ENCODE peak calls at places on chromosomes 7 and 10, in four cellular contexts. One of them, this sample, is unnamed.

GRCh38 chr10:1267568-1267967 is 211.4 kb downstream of the WDR37 start:
- DNase-seq in psoas muscle: no peak
- DNase-seq in mucosa of descending colon: no peak
- DNase-seq in tibial artery: no peak
- DNase-seq in this sample: no peak

GRCh38 chr7:149822353-149822943 is 15.7 kb upstream of the ZNF862 start:
- DNase-seq in mucosa of descending colon: peak; percentile 28
- DNase-seq in tibial artery: no peak
- DNase-seq in psoas muscle: peak; percentile 43
- DNase-seq in this sample: no peak

GRCh38 chr7:36032362-36032818 is 120.7 kb upstream of the EEPD1 start:
- DNase-seq in mucosa of descending colon: no peak
- DNase-seq in psoas muscle: no peak
- DNase-seq in tibial artery: no peak
- DNase-seq in this sample: no peak

GRCh38 chr7:23474098-23474828 is 4.0 kb upstream of the IGF2BP3 start:
- DNase-seq in mucosa of descending colon: peak; percentile 86
- DNase-seq in tibial artery: peak; percentile 47
- DNase-seq in psoas muscle: peak; percentile 82
- DNase-seq in this sample: peak; percentile 85

GRCh38 chr7:85815511-85815910 is 628.7 kb upstream of the SEMA3D start:
- DNase-seq in tibial artery: no peak
- DNase-seq in psoas muscle: no peak
- DNase-seq in mucosa of descending colon: no peak
- DNase-seq in this sample: no peak

GRCh38 chr7:28328161-28328560 is 84.2 kb upstream of the CREB5 start:
- DNase-seq in tibial artery: no peak
- DNase-seq in psoas muscle: no peak
- DNase-seq in mucosa of descending colon: no peak
- DNase-seq in this sample: no peak

GRCh38 chr10:44517635-44518034 is 132.7 kb upstream of the CXCL12 start:
- DNase-seq in tibial artery: no peak
- DNase-seq in psoas muscle: no peak
- DNase-seq in mucosa of descending colon: no peak
- DNase-seq in this sample: no peak

GRCh38 chr7:29285451-29285807 is 90.9 kb downstream of the CHN2 start:
- DNase-seq in psoas muscle: no peak
- DNase-seq in mucosa of descending colon: no peak
- DNase-seq in tibial artery: no peak
- DNase-seq in this sample: no peak

GRCh38 chr10:76583711-76584161 is 1053.9 kb downstream of the KCNMA1 start:
- DNase-seq in tibial artery: no peak
- DNase-seq in psoas muscle: no peak
- DNase-seq in mucosa of descending colon: no peak
- DNase-seq in this sample: no peak

GRCh38 chr7:20532841-20533240 is 82.6 kb upstream of the ABCB5 start:
- DNase-seq in psoas muscle: no peak
- DNase-seq in mucosa of descending colon: no peak
- DNase-seq in tibial artery: no peak
- DNase-seq in this sample: no peak

GRCh38 chr10:122373713-122374112 is 795 bp upstream of the PLEKHA1 start:
- DNase-seq in mucosa of descending colon: no peak
- DNase-seq in psoas muscle: no peak
- DNase-seq in tibial artery: no peak
- DNase-seq in this sample: no peak

GRCh38 chr10:121735248-121735647 is 137.0 kb upstream of the FGFR2 start:
- DNase-seq in psoas muscle: no peak
- DNase-seq in tibial artery: no peak
- DNase-seq in mucosa of descending colon: no peak
- DNase-seq in this sample: no peak

GRCh38 chr7:105295626-105296352 is 92.9 kb downstream of the SRPK2 start:
- DNase-seq in mucosa of descending colon: no peak
- DNase-seq in tibial artery: no peak
- DNase-seq in psoas muscle: no peak
- DNase-seq in this sample: no peak

GRCh38 chr7:17384400-17384799 is 85.9 kb downstream of the AHR start:
- DNase-seq in mucosa of descending colon: no peak
- DNase-seq in tibial artery: no peak
- DNase-seq in psoas muscle: no peak
- DNase-seq in this sample: no peak

GRCh38 chr7:132240821-132241422 is 335.3 kb downstream of the PLXNA4 start:
- DNase-seq in tibial artery: no peak
- DNase-seq in mucosa of descending colon: no peak
- DNase-seq in psoas muscle: no peak
- DNase-seq in this sample: no peak

GRCh38 chr7:280461-280860 is 9.5 kb upstream of the FOXL3 start:
- DNase-seq in psoas muscle: peak; percentile 32
- DNase-seq in mucosa of descending colon: peak; percentile 21
- DNase-seq in tibial artery: no peak
- DNase-seq in this sample: peak; percentile 21

GRCh38 chr10:91043173-91043910 is 122.5 kb upstream of the ANKRD1 start:
- DNase-seq in psoas muscle: no peak
- DNase-seq in tibial artery: no peak
- DNase-seq in mucosa of descending colon: no peak
- DNase-seq in this sample: no peak

GRCh38 chr7:114426824-114427223 is 12.2 kb downstream of the FOXP2 start:
- DNase-seq in psoas muscle: no peak
- DNase-seq in tibial artery: no peak
- DNase-seq in mucosa of descending colon: no peak
- DNase-seq in this sample: no peak

GRCh38 chr7:19560111-19560883 is 148.5 kb downstream of the POLR1F start:
- DNase-seq in mucosa of descending colon: no peak
- DNase-seq in tibial artery: no peak
- DNase-seq in psoas muscle: no peak
- DNase-seq in this sample: no peak

GRCh38 chr7:148121426-148121825 is 469.1 kb upstream of the C7orf33 start:
- DNase-seq in mucosa of descending colon: no peak
- DNase-seq in psoas muscle: no peak
- DNase-seq in tibial artery: no peak
- DNase-seq in this sample: no peak

GRCh38 chr10:4062072-4062471 is 277.1 kb upstream of the KLF6 start:
- DNase-seq in tibial artery: no peak
- DNase-seq in mucosa of descending colon: no peak
- DNase-seq in psoas muscle: no peak
- DNase-seq in this sample: no peak

GRCh38 chr7:106957766-106958165 is 86.7 kb upstream of the PRKAR2B start:
- DNase-seq in mucosa of descending colon: no peak
- DNase-seq in tibial artery: peak; percentile 39
- DNase-seq in psoas muscle: no peak
- DNase-seq in this sample: no peak

GRCh38 chr7:157553256-157553655 is 216.5 kb downstream of the DNAJB6 start:
- DNase-seq in psoas muscle: no peak
- DNase-seq in tibial artery: peak; percentile 11
- DNase-seq in mucosa of descending colon: no peak
- DNase-seq in this sample: peak; percentile 47

GRCh38 chr7:126791306-126791705 is 461.4 kb downstream of the GRM8 start:
- DNase-seq in tibial artery: no peak
- DNase-seq in mucosa of descending colon: no peak
- DNase-seq in psoas muscle: no peak
- DNase-seq in this sample: no peak

GRCh38 chr7:27303021-27303420 is 60.4 kb downstream of the EVX1 start:
- DNase-seq in psoas muscle: no peak
- DNase-seq in mucosa of descending colon: no peak
- DNase-seq in tibial artery: peak; percentile 31
- DNase-seq in this sample: no peak

GRCh38 chr10:110802551-110803238 is 69.0 kb upstream of the PDCD4 start:
- DNase-seq in mucosa of descending colon: peak; percentile 78
- DNase-seq in psoas muscle: peak; percentile 66
- DNase-seq in tibial artery: peak; percentile 77
- DNase-seq in this sample: peak; percentile 83

GRCh38 chr7:19026888-19027287 is 90.5 kb downstream of the TWIST1 start:
- DNase-seq in mucosa of descending colon: no peak
- DNase-seq in psoas muscle: no peak
- DNase-seq in tibial artery: no peak
- DNase-seq in this sample: no peak

GRCh38 chr7:34061175-34061574 is 155.8 kb downstream of the BMPER start:
- DNase-seq in psoas muscle: no peak
- DNase-seq in tibial artery: no peak
- DNase-seq in mucosa of descending colon: no peak
- DNase-seq in this sample: no peak

DNA sequence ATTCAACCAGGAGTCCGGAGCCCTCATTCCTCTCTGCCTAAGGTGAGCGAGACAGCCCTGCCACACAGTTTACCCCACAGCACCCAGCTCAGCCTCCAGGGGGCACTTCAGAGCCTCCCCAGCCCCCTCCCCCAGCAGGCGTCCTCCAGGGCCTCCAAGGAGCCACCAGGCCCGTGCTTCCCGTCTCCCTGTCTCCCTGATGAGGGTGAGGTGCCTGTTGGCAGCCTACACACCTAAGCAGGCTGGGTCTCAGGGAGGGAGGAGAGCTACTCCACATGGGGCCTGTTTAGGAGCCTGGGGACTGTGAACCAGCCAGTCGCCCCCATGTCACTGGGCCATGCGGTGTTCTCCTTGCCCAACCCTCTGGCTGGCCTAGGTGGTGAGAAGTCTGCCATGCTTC is 28.9 kb upstream of the TRIM8 start:
- DNase-seq in mucosa of descending colon: no peak
- DNase-seq in tibial artery: no peak
- DNase-seq in psoas muscle: peak; percentile 73
- DNase-seq in this sample: no peak
- H3K4me1 ChIP-seq in mucosa of descending colon: peaks cover 12% of the 10 kb centered on the region
- H3K4me1 ChIP-seq in tibial artery: peaks cover 34% of the 10 kb centered on the region
- H3K4me1 ChIP-seq in psoas muscle: peaks cover 75% of the 10 kb centered on the region
- H3K4me1 ChIP-seq in this sample: peaks cover 29% of the 10 kb centered on the region

DNA sequence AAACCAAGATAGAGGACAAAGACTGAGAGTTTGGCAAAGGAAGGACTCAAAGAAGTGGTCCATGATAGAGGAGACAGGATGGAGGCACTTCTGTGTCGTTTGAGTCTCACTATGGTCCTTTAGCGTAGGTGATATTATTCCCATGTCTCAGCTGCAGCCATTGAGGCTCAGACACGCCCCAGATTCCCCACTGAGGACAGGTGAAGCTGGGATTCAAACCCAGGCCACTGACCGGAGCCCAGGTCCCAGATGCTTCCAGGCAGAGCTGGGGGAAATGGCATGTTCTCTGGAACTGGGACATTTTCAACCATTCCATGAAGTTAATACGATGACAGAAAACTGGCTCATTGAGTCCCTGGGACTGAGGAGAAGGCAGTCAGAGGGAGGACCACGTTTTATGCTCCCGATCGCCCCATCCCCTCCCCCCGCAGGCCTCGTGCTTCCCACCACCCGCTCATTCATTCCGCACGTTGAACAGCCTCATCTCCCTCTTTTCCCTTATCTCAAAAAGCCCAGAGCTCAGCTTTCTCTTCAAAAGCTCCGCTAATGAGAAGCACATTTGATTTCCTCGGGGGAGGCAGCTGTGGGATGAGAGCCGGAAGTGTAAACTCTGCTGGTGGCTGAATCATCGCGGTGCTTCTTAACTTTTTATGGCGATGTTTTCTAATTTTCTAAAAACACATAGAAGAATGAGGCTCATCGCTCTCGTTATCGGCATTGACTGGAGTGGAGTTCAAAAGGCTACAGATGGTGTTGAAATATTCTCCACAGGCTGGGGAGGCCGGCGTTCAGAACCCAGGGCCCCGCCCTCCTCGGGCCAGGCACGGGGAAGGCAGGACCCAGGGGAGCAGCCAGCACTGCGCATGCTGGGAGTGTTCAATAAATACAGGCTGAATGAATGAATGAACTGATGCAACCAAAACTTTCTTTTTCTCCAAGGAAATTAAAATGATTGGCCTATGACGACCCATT is 64.0 kb downstream of the OAT start:
- DNase-seq in mucosa of descending colon: no peak
- DNase-seq in psoas muscle: peak; percentile 75
- DNase-seq in tibial artery: peak; percentile 60
- DNase-seq in this sample: peak; percentile 91
- H3K4me1 ChIP-seq in mucosa of descending colon: no peaks in the 10 kb centered on the region
- H3K4me1 ChIP-seq in psoas muscle: no peaks in the 10 kb centered on the region
- H3K4me1 ChIP-seq in tibial artery: peaks cover 27% of the 10 kb centered on the region
- H3K4me1 ChIP-seq in this sample: no peaks in the 10 kb centered on the region

DNA sequence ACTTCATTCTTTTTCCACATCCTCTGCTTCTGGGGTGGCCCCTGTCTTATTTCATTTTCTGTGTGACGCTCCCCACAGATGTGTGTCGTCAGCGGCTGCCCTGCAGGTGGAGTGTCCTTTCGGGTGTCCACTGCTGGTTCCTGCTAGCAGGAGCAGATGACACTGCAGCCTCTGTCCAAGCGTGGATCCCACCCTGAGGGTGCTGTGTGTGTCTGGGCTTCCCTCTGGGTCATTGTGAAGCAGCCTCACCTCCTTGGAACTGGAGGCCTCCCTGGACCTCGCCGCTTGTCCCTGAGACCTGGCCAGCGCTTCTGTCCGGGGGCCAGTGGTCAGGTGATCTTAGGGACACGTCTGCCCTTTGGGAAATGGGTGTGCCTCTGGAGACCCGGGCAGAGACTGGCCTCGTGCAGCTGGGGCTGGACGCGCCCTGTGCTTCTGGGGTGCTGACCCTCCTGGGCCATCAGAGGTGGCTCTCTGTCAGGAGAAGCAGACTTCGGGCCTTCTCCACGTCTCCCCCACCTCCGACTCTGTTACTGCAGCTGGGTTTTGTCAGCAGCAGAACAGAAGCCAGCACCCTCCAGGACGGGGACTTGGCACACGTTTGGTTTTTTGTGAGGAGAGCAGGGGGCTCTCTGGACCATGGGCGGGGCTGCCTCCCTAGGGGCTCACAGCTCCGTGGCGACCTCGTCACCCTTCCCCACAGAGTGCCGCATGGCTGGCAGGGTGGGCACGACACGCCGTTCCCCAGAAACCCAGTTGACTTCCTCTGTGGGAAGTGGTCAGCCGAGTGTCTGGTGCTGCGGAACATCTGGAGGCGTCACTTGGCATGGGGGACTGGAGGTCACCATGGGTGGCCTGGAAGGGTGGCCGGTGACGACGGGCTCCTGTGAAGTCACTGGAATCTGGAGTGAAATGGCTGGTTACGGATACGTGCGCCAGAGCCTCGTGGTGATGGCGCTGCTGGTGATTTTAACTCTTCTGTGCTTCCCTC is 48.4 kb downstream of the INPP5A start:
- DNase-seq in psoas muscle: no peak
- DNase-seq in tibial artery: no peak
- DNase-seq in mucosa of descending colon: no peak
- DNase-seq in this sample: peak; percentile 75
- H3K4me1 ChIP-seq in psoas muscle: peaks cover 48% of the 10 kb centered on the region
- H3K4me1 ChIP-seq in tibial artery: peaks cover 50% of the 10 kb centered on the region
- H3K4me1 ChIP-seq in mucosa of descending colon: peaks cover 20% of the 10 kb centered on the region
- H3K4me1 ChIP-seq in this sample: peaks cover 59% of the 10 kb centered on the region

DNA sequence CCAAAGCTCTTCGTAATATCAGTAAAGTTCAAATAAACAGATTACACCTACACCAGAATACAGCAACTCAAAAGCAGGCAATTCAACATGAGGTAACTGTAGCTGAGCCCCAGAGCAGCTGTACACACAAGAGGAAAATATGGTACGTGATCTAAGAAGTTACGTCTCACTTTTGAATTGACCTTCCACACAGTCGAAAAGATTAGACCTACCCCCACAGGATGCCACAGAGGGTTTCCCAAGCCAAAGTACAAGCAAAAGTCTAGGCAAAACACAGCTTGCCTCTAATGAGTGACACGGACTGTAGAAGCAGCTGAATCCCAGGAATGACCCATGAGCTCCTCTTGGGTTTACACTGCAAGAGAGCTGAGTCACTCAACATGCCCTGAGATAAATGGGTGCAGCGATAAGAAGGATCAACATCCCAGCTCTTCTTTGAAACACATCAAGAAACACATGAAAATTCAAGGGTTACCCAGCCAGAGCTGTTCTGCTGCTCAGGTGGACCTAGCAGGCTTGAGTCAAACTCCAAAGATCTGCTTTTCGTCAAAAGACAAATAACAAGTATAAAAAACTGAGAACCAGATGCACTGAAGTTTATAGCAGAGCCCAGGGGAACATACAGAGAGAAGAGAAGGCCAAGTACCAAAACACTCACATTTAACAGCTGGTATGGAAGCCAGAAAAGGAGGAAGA is 9.7 kb downstream of the CREB3L2 start:
- DNase-seq in tibial artery: no peak
- DNase-seq in psoas muscle: no peak
- DNase-seq in mucosa of descending colon: no peak
- DNase-seq in this sample: no peak
- H3K4me1 ChIP-seq in tibial artery: peaks cover 89% of the 10 kb centered on the region
- H3K4me1 ChIP-seq in psoas muscle: peaks cover 39% of the 10 kb centered on the region
- H3K4me1 ChIP-seq in mucosa of descending colon: peaks cover 9% of the 10 kb centered on the region
- H3K4me1 ChIP-seq in this sample: peaks cover 27% of the 10 kb centered on the region